ENCODE peak calls at places on chromosomes 4 and X, in five cellular contexts. O is EL; P is stimulated activated naive CD8-positive, alpha-beta T cell treated with anti-CD3 and anti-CD28 coated beads, Interleukin-15, amount 100 ng/mL, for 72 hours; I is EH; M is skeletal muscle cell. J is an unnamed sample.
A peak's percentile ranks its signal among the peaks of the same experiment; 100 is the strongest.

GRCh38 chr4:121122661-121123060 is 41.5 kb downstream of the TNIP3 start:
- DNase-seq in I (peak; percentile 38), O (no peak), P (no peak), M (no peak), J (no peak)

GRCh38 chr4:80918004-80918403 is 112.5 kb upstream of the BMP3 start:
- DNase-seq in I (peak; percentile 1), P (no peak), M (peak; percentile 22), O (no peak), J (no peak)

GRCh38 chr4:85127653-85128052 is 161.2 kb upstream of the WDFY3 start:
- DNase-seq in O (peak; percentile 32), P (no peak), I (peak; percentile 28), M (no peak), J (no peak)

GRCh38 chr4:26763649-26764048 is 97.0 kb upstream of the STIM2 start:
- DNase-seq in I (no peak), P (no peak), M (no peak), O (no peak), J (no peak)

GRCh38 chrX:143869018-143869417 is 14.9 kb upstream of the UBE2NL start:
- DNase-seq in O (no peak), M (no peak), P (no peak), I (no peak), J (no peak)

GRCh38 chr4:77349361-77349760 is 192.4 kb downstream of the CCNG2 start:
- DNase-seq in I (no peak), O (no peak), M (no peak), P (no peak), J (no peak)

GRCh38 chrX:24113161-24113560 is 36.4 kb upstream of the ZFX start:
- DNase-seq in P (no peak), I (peak; percentile 75), M (no peak), O (peak; percentile 25), J (no peak)

GRCh38 chr4:82372874-82373815 is 646 bp downstream of the HNRNPD start:
- DNase-seq in P (peak; percentile 77), O (peak; percentile 88), I (peak; percentile 79), M (peak; percentile 23), J (peak; percentile 88)

GRCh38 chrX:18701621-18702361 is 5.7 kb upstream of the PPEF1 start:
- DNase-seq in O (no peak), P (no peak), M (no peak), I (peak; percentile 43), J (no peak)

GRCh38 chr4:88219099-88219498 is 60.7 kb upstream of the ABCG2 start:
- DNase-seq in M (no peak), O (peak; percentile 52), P (no peak), I (peak; percentile 57), J (no peak)

GRCh38 chr4:184287697-184288255 is 70.1 kb upstream of the ENPP6 start:
- DNase-seq in O (peak; percentile 40), P (no peak), M (no peak), I (peak; percentile 62), J (no peak)

GRCh38 chr4:75126058-75126457 is 193.1 kb downstream of the PARM1 start:
- DNase-seq in M (no peak), P (no peak), O (no peak), I (no peak), J (no peak)

GRCh38 chr4:6236816-6237390 is 32.7 kb upstream of the WFS1 start:
- DNase-seq in O (no peak), P (no peak), M (no peak), I (no peak), J (peak; percentile 38)